ENCODE peak calls at places on chromosomes 12 and 14, in eight cellular contexts. One of them, this sample, is unnamed.

GRCh38 chr14:86501611-86502010 is 971.7 kb downstream of the FLRT2 start:
- DNase-seq in neural progenitor cell: no peak
- DNase-seq in brain microvascular endothelial cell: no peak
- DNase-seq in psoas muscle: no peak
- DNase-seq in H1: no peak
- DNase-seq in sigmoid colon: no peak
- DNase-seq in IMR-90: no peak
- DNase-seq in left ventricle myocardium inferior: no peak
- DNase-seq in this sample: no peak

GRCh38 chr14:20848955-20849570 is 42.1 kb upstream of the RNASE3 start:
- DNase-seq in neural progenitor cell: peak; percentile 65
- DNase-seq in brain microvascular endothelial cell: no peak
- DNase-seq in psoas muscle: no peak
- DNase-seq in H1: no peak
- DNase-seq in sigmoid colon: no peak
- DNase-seq in IMR-90: no peak
- DNase-seq in left ventricle myocardium inferior: no peak
- DNase-seq in this sample: peak; percentile 63

GRCh38 chr14:52402812-52403526 is 88.9 kb downstream of the PTGER2 start:
- DNase-seq in neural progenitor cell: no peak
- DNase-seq in brain microvascular endothelial cell: peak; percentile 31
- DNase-seq in psoas muscle: no peak
- DNase-seq in H1: no peak
- DNase-seq in sigmoid colon: no peak
- DNase-seq in IMR-90: peak; percentile 72
- DNase-seq in left ventricle myocardium inferior: no peak
- DNase-seq in this sample: no peak

GRCh38 chr12:104805186-104805585 is 152.9 kb downstream of the SLC41A2 start:
- DNase-seq in neural progenitor cell: no peak
- DNase-seq in brain microvascular endothelial cell: peak; percentile 81
- DNase-seq in psoas muscle: no peak
- DNase-seq in H1: no peak
- DNase-seq in sigmoid colon: no peak
- DNase-seq in IMR-90: peak; percentile 64
- DNase-seq in left ventricle myocardium inferior: no peak
- DNase-seq in this sample: no peak

GRCh38 chr12:57479376-57480115 is at the start of gene ARHGAP9:
- DNase-seq in neural progenitor cell: no peak
- DNase-seq in brain microvascular endothelial cell: no peak
- DNase-seq in psoas muscle: no peak
- DNase-seq in H1: no peak
- DNase-seq in sigmoid colon: no peak
- DNase-seq in IMR-90: peak; percentile 44
- DNase-seq in left ventricle myocardium inferior: no peak
- DNase-seq in this sample: no peak

GRCh38 chr14:75591987-75592575 is 13.7 kb downstream of the FLVCR2 start:
- DNase-seq in neural progenitor cell: no peak
- DNase-seq in brain microvascular endothelial cell: no peak
- DNase-seq in psoas muscle: no peak
- DNase-seq in H1: no peak
- DNase-seq in sigmoid colon: peak; percentile 30
- DNase-seq in IMR-90: no peak
- DNase-seq in left ventricle myocardium inferior: no peak
- DNase-seq in this sample: no peak

GRCh38 chr12:34605955-34606748 is 583.9 kb downstream of the ALG10 start:
- DNase-seq in neural progenitor cell: no peak
- DNase-seq in brain microvascular endothelial cell: no peak
- DNase-seq in psoas muscle: no peak
- DNase-seq in H1: no peak
- DNase-seq in sigmoid colon: peak; percentile 48
- DNase-seq in IMR-90: no peak
- DNase-seq in left ventricle myocardium inferior: no peak
- DNase-seq in this sample: no peak

GRCh38 chr14:36028218-36028617 is 148.3 kb downstream of the PTCSC3 start:
- DNase-seq in neural progenitor cell: no peak
- DNase-seq in brain microvascular endothelial cell: no peak
- DNase-seq in psoas muscle: no peak
- DNase-seq in H1: no peak
- DNase-seq in sigmoid colon: no peak
- DNase-seq in IMR-90: no peak
- DNase-seq in left ventricle myocardium inferior: no peak
- DNase-seq in this sample: no peak

GRCh38 chr14:65149116-65149515 is 46.8 kb upstream of the MAX start:
- DNase-seq in neural progenitor cell: no peak
- DNase-seq in brain microvascular endothelial cell: no peak
- DNase-seq in psoas muscle: no peak
- DNase-seq in H1: no peak
- DNase-seq in sigmoid colon: no peak
- DNase-seq in IMR-90: no peak
- DNase-seq in left ventricle myocardium inferior: no peak
- DNase-seq in this sample: no peak

GRCh38 chr14:103989034-103989433 is 46.7 kb upstream of the RD3L start:
- DNase-seq in neural progenitor cell: no peak
- DNase-seq in brain microvascular endothelial cell: no peak
- DNase-seq in psoas muscle: no peak
- DNase-seq in H1: no peak
- DNase-seq in sigmoid colon: no peak
- DNase-seq in IMR-90: no peak
- DNase-seq in left ventricle myocardium inferior: no peak
- DNase-seq in this sample: no peak

GRCh38 chr14:22221508-22221907 is 367.5 kb downstream of the DAD1 start:
- DNase-seq in neural progenitor cell: peak; percentile 4
- DNase-seq in brain microvascular endothelial cell: peak; percentile 34
- DNase-seq in psoas muscle: no peak
- DNase-seq in H1: no peak
- DNase-seq in sigmoid colon: no peak
- DNase-seq in IMR-90: peak; percentile 49
- DNase-seq in left ventricle myocardium inferior: no peak
- DNase-seq in this sample: no peak

GRCh38 chr14:76131071-76131985 is 20.4 kb upstream of the GPATCH2L start:
- DNase-seq in neural progenitor cell: peak; percentile 31
- DNase-seq in brain microvascular endothelial cell: no peak
- DNase-seq in psoas muscle: no peak
- DNase-seq in H1: no peak
- DNase-seq in sigmoid colon: no peak
- DNase-seq in IMR-90: no peak
- DNase-seq in left ventricle myocardium inferior: no peak
- DNase-seq in this sample: peak; percentile 65

GRCh38 chr12:120581998-120582397 is 796 bp upstream of the POP5 start:
- DNase-seq in neural progenitor cell: no peak
- DNase-seq in brain microvascular endothelial cell: no peak
- DNase-seq in psoas muscle: no peak
- DNase-seq in H1: no peak
- DNase-seq in sigmoid colon: no peak
- DNase-seq in IMR-90: peak; percentile 10
- DNase-seq in left ventricle myocardium inferior: no peak
- DNase-seq in this sample: no peak

GRCh38 chr12:120583478-120584030 is 2.4 kb upstream of the POP5 start:
- DNase-seq in neural progenitor cell: peak; percentile 85
- DNase-seq in brain microvascular endothelial cell: peak; percentile 36
- DNase-seq in psoas muscle: peak; percentile 88
- DNase-seq in H1: peak; percentile 93
- DNase-seq in sigmoid colon: peak; percentile 85
- DNase-seq in IMR-90: peak; percentile 61
- DNase-seq in left ventricle myocardium inferior: peak; percentile 71
- DNase-seq in this sample: peak; percentile 96

GRCh38 chr12:120584343-120585149 is 3.3 kb upstream of the POP5 start:
- DNase-seq in neural progenitor cell: peak; percentile 88
- DNase-seq in brain microvascular endothelial cell: no peak
- DNase-seq in psoas muscle: peak; percentile 73
- DNase-seq in H1: peak; percentile 79
- DNase-seq in sigmoid colon: peak; percentile 68
- DNase-seq in IMR-90: no peak
- DNase-seq in left ventricle myocardium inferior: peak; percentile 45
- DNase-seq in this sample: peak; percentile 91

GRCh38 chr12:120579179-120579578 is 2.0 kb downstream of the POP5 start:
- DNase-seq in neural progenitor cell: no peak
- DNase-seq in brain microvascular endothelial cell: no peak
- DNase-seq in psoas muscle: no peak
- DNase-seq in H1: no peak
- DNase-seq in sigmoid colon: no peak
- DNase-seq in IMR-90: no peak
- DNase-seq in left ventricle myocardium inferior: no peak
- DNase-seq in this sample: no peak

GRCh38 chr12:120580787-120581723 is at the start of gene POP5:
- DNase-seq in neural progenitor cell: peak; percentile 100
- DNase-seq in brain microvascular endothelial cell: peak; percentile 97
- DNase-seq in psoas muscle: peak; percentile 98
- DNase-seq in H1: peak; percentile 97
- DNase-seq in sigmoid colon: peak; percentile 98
- DNase-seq in IMR-90: peak; percentile 96
- DNase-seq in left ventricle myocardium inferior: peak; percentile 96
- DNase-seq in this sample: peak; percentile 100
- TF ChIP-seq CTCF in neural progenitor cell: no peak
- TF ChIP-seq CTCF in brain microvascular endothelial cell: no peak
- TF ChIP-seq CTCF in psoas muscle: no peak
- TF ChIP-seq CTCF in H1: no peak
- TF ChIP-seq CTCF in sigmoid colon: no peak
- TF ChIP-seq CTCF in IMR-90: no peak
- TF ChIP-seq CTCF in left ventricle myocardium inferior: no peak
- TF ChIP-seq CTCF in this sample: no peak

DNA sequence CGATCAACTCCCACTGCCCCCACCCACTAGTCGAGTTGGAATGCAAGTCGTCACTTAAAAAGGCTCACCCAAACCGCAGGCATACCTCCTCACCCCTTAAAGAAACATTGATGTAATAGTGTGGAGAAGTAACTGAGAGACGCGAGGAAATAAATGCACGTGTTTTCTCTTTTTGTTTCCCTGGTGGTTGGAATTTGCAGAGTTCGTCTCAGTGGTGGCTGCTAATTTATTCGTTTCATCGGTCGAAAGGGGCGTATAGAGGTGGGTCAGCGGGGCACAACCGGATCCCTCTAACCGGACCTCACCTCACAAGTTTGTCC is 5.1 kb upstream of the NPAS3 start:
- DNase-seq in neural progenitor cell: peak; percentile 58
- DNase-seq in brain microvascular endothelial cell: peak; percentile 37
- DNase-seq in psoas muscle: no peak
- DNase-seq in H1: no peak
- DNase-seq in sigmoid colon: no peak
- DNase-seq in IMR-90: no peak
- DNase-seq in left ventricle myocardium inferior: no peak
- DNase-seq in this sample: no peak
- H3K27ac ChIP-seq in neural progenitor cell: no peak overlapping the region
- H3K27ac ChIP-seq in brain microvascular endothelial cell: no peak overlapping the region
- H3K27ac ChIP-seq in psoas muscle: no peak overlapping the region
- H3K27ac ChIP-seq in H1: no peak overlapping the region
- H3K27ac ChIP-seq in sigmoid colon: peak overlapping the region; percentile 62
- H3K27ac ChIP-seq in IMR-90: no peak overlapping the region
- H3K27ac ChIP-seq in left ventricle myocardium inferior: no peak overlapping the region
- H3K27ac ChIP-seq in this sample: peak overlapping the region; percentile 78

DNA sequence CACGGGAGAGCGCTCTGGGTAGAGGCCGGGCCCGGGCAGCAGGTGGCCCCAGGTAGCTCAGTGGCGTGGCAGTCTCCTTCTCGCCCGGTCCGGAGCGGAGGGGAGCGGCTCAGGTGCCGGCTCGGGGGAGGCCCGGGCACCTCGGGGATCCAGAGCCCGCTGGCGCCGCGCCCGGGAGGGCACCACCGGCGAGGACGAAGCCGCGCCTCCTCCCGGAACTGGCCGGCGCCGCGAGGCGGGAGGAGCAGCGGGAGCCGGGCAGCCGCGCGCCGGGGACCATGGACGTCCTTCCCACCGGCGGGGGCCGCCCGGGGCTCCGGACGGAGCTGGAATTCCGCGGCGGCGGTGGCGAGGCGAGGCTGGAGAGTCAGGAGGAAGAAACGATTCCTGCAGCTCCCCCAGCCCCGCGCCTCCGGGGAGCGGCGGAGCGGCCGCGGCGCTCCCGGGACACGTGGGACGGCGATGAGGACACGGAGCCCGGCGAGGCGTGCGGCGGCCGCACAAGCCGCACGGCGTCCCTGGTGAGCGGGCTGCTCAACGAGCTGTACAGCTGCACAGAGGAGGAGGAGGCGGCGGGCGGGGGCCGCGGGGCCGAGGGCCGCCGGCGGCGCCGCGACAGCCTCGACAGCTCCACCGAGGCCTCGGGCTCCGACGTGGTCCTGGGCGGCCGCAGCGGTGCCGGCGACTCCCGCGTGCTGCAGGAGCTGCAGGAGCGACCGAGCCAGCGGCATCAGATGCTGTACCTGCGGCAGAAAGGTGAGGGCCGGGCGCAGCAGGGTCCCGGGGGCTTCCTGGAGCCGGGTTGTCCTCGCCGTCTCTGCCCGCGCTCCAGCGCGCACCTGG is 21.5 kb upstream of the GNS start:
- DNase-seq in neural progenitor cell: peak; percentile 81
- DNase-seq in brain microvascular endothelial cell: no peak
- DNase-seq in psoas muscle: peak; percentile 60
- DNase-seq in H1: peak; percentile 73
- DNase-seq in sigmoid colon: peak; percentile 64
- DNase-seq in IMR-90: no peak
- DNase-seq in left ventricle myocardium inferior: peak; percentile 45
- DNase-seq in this sample: peak; percentile 87
- TF ChIP-seq CTCF in neural progenitor cell: peak; percentile 17
- TF ChIP-seq CTCF in brain microvascular endothelial cell: no peak
- TF ChIP-seq CTCF in psoas muscle: no peak
- TF ChIP-seq CTCF in H1: no peak
- TF ChIP-seq CTCF in sigmoid colon: no peak
- TF ChIP-seq CTCF in IMR-90: no peak
- TF ChIP-seq CTCF in left ventricle myocardium inferior: no peak
- TF ChIP-seq CTCF in this sample: peak; percentile 32

GRCh38 chr12:1130164-1130563 is 139.1 kb downstream of the ERC1 start:
- DNase-seq in neural progenitor cell: no peak
- DNase-seq in brain microvascular endothelial cell: no peak
- DNase-seq in psoas muscle: no peak
- DNase-seq in H1: no peak
- DNase-seq in sigmoid colon: no peak
- DNase-seq in IMR-90: no peak
- DNase-seq in left ventricle myocardium inferior: no peak
- DNase-seq in this sample: no peak
- H3K27ac ChIP-seq in neural progenitor cell: no peak overlapping the region
- H3K27ac ChIP-seq in brain microvascular endothelial cell: no peak overlapping the region
- H3K27ac ChIP-seq in psoas muscle: no peak overlapping the region
- H3K27ac ChIP-seq in H1: no peak overlapping the region
- H3K27ac ChIP-seq in sigmoid colon: no peak overlapping the region
- H3K27ac ChIP-seq in IMR-90: no peak overlapping the region
- H3K27ac ChIP-seq in left ventricle myocardium inferior: no peak overlapping the region
- H3K27ac ChIP-seq in this sample: no peak overlapping the region

DNA sequence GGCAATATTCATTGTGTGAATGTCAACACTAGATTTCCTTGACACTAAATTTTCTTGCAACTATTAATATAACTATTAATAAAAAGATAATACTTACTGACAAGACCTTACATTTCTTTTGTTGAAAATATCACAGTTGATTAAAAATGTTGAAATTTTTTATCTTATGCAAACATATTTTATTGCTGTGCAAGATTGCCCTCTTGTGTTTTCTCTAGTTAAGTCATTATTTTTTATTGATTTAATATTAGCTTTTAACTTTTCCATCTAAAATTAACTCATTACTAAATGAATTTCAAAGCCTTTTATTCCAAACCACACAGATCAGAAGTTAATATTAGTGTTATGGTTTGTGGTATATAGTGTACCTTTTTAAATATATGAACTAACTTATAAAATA is 11.7 kb upstream of the NAA30 start:
- DNase-seq in neural progenitor cell: no peak
- DNase-seq in brain microvascular endothelial cell: no peak
- DNase-seq in psoas muscle: no peak
- DNase-seq in H1: no peak
- DNase-seq in sigmoid colon: no peak
- DNase-seq in IMR-90: peak; percentile 14
- DNase-seq in left ventricle myocardium inferior: no peak
- DNase-seq in this sample: no peak
- TF ChIP-seq CTCF in neural progenitor cell: peak; percentile 22
- TF ChIP-seq CTCF in brain microvascular endothelial cell: no peak
- TF ChIP-seq CTCF in psoas muscle: no peak
- TF ChIP-seq CTCF in H1: no peak
- TF ChIP-seq CTCF in sigmoid colon: no peak
- TF ChIP-seq CTCF in IMR-90: peak; percentile 32
- TF ChIP-seq CTCF in left ventricle myocardium inferior: no peak
- TF ChIP-seq CTCF in this sample: peak; percentile 47